ENCODE peak calls at places on chromosomes 3 and 15, in ten cellular contexts. E is A549, P is renal cortical epithelial cell, H is mesendoderm, N is amniotic stem cell, L is GM19239, Y is AG20443, J is GM20000, D is NCI-H2081 treated with DMSO at 0.1 percent for 48 hours, K is HTR-8/SVneo. M is an unnamed sample.
A peak's percentile ranks its signal among the peaks of the same experiment; 100 is the strongest.

GRCh38 chr3:105809204-105809893 is 59.5 kb downstream of the CBLB start:
- DNase-seq in E (no peak), P (peak; percentile 48), H (no peak), N (no peak), L (no peak), Y (no peak), J (no peak), D (no peak), K (no peak), M (no peak)

GRCh38 chr15:56582785-56583184 is 117.8 kb upstream of the MNS1 start:
- DNase-seq in E (no peak), P (no peak), H (no peak), N (no peak), L (no peak), Y (no peak), J (no peak), D (no peak), K (no peak), M (no peak)

GRCh38 chr15:49900036-49900435 is 219.0 kb downstream of the ATP8B4 start:
- DNase-seq in E (no peak), P (no peak), H (no peak), N (no peak), L (no peak), Y (peak; percentile 37), J (no peak), D (no peak), K (no peak), M (peak; percentile 35)

GRCh38 chr3:56929809-56930615 is 128.3 kb upstream of the ARHGEF3 start:
- DNase-seq in E (no peak), P (no peak), H (no peak), N (no peak), L (no peak), Y (no peak), J (no peak), D (no peak), K (no peak), M (no peak)

GRCh38 chr3:28906561-28907310 is 374.1 kb upstream of the RBMS3 start:
- DNase-seq in E (no peak), P (no peak), H (no peak), N (no peak), L (no peak), Y (no peak), J (no peak), D (no peak), K (no peak), M (no peak)

GRCh38 chr3:143972155-143972494 is 502 bp downstream of the DIPK2A start:
- DNase-seq in E (no peak), P (no peak), H (no peak), N (no peak), L (no peak), Y (no peak), J (no peak), D (no peak), K (no peak), M (no peak)

GRCh38 chr3:60812544-60812943 is 438.7 kb downstream of the FHIT start:
- DNase-seq in E (no peak), P (no peak), H (no peak), N (no peak), L (no peak), Y (no peak), J (peak; percentile 11), D (no peak), K (no peak), M (no peak)

GRCh38 chr3:157369712-157370447 is 66.8 kb upstream of the PTX3 start:
- DNase-seq in E (no peak), P (peak; percentile 85), H (peak; percentile 36), N (no peak), L (no peak), Y (no peak), J (no peak), D (peak; percentile 8), K (no peak), M (no peak)

GRCh38 chr15:96037584-96037983 is 292.9 kb upstream of the NR2F2 start:
- DNase-seq in E (no peak), P (peak; percentile 76), H (no peak), N (no peak), L (no peak), Y (no peak), J (no peak), D (no peak), K (no peak), M (no peak)

GRCh38 chr3:56365905-56366640 is 102.2 kb downstream of the ERC2 start:
- DNase-seq in E (no peak), P (no peak), H (no peak), N (no peak), L (no peak), Y (no peak), J (no peak), D (no peak), K (no peak), M (no peak)

GRCh38 chr15:74920472-74920871 is 13.8 kb upstream of the FAM219B start:
- DNase-seq in E (no peak), P (no peak), H (no peak), N (no peak), L (no peak), Y (no peak), J (no peak), D (no peak), K (no peak), M (no peak)

GRCh38 chr3:121155023-121155422 is 247.0 kb downstream of the STXBP5L start:
- DNase-seq in E (no peak), P (no peak), H (peak; percentile 60), N (no peak), L (no peak), Y (no peak), J (no peak), D (no peak), K (peak; percentile 5), M (no peak)

GRCh38 chr15:57185507-57186074 is 190.7 kb upstream of the CGNL1 start:
- DNase-seq in E (no peak), P (no peak), H (no peak), N (no peak), L (no peak), Y (no peak), J (no peak), D (no peak), K (no peak), M (no peak)

GRCh38 chr3:71944482-71944881 is 159.5 kb upstream of the PROK2 start:
- DNase-seq in E (no peak), P (no peak), H (no peak), N (no peak), L (no peak), Y (no peak), J (no peak), D (peak; percentile 64), K (no peak), M (no peak)

GRCh38 chr3:126149256-126149902 is 31.0 kb downstream of the ALDH1L1 start:
- DNase-seq in E (no peak), P (no peak), H (no peak), N (no peak), L (no peak), Y (peak; percentile 6), J (no peak), D (no peak), K (no peak), M (no peak)

GRCh38 chr15:52159645-52160044 is 31.5 kb downstream of the GNB5 start:
- DNase-seq in E (no peak), P (no peak), H (no peak), N (no peak), L (no peak), Y (no peak), J (no peak), D (no peak), K (no peak), M (no peak)

GRCh38 chr15:66603301-66604179 is 37.7 kb upstream of the LCTL start:
- DNase-seq in E (peak; percentile 86), P (peak; percentile 25), H (peak; percentile 81), N (no peak), L (peak; percentile 47), Y (peak; percentile 88), J (peak; percentile 74), D (no peak), K (peak; percentile 71), M (peak; percentile 89)

GRCh38 chr15:43294091-43294706 is 27.5 kb upstream of the TGM5 start:
- DNase-seq in E (no peak), P (no peak), H (no peak), N (no peak), L (no peak), Y (no peak), J (no peak), D (no peak), K (no peak), M (no peak)

GRCh38 chr3:132134611-132135010 is 99.8 kb upstream of the CPNE4 start:
- DNase-seq in E (no peak), P (peak; percentile 92), H (peak; percentile 8), N (peak; percentile 64), L (no peak), Y (peak; percentile 62), J (no peak), D (no peak), K (peak; percentile 10), M (peak; percentile 67)

GRCh38 chr3:48595526-48596121 is 495 bp upstream of the COL7A1 start:
- DNase-seq in E (peak; percentile 90), P (peak; percentile 81), H (peak; percentile 86), N (peak; percentile 81), L (no peak), Y (peak; percentile 95), J (no peak), D (no peak), K (peak; percentile 95), M (peak; percentile 91)

GRCh38 chr15:73922186-73923151 is 3.8 kb upstream of the LOXL1 start:
- DNase-seq in E (no peak), P (no peak), H (peak; percentile 94), N (peak; percentile 60), L (no peak), Y (peak; percentile 65), J (no peak), D (no peak), K (peak; percentile 56), M (peak; percentile 85)

GRCh38 chr3:42591811-42592210 is 1.2 kb downstream of the SS18L2 start:
- DNase-seq in E (no peak), P (no peak), H (no peak), N (no peak), L (no peak), Y (no peak), J (no peak), D (no peak), K (no peak), M (no peak)

GRCh38 chr15:98231696-98232440 is 271.4 kb downstream of the ARRDC4 start:
- DNase-seq in E (no peak), P (peak; percentile 61), H (no peak), N (no peak), L (no peak), Y (peak; percentile 18), J (no peak), D (no peak), K (no peak), M (peak; percentile 17)

GRCh38 chr15:34241376-34242350 is 16.8 kb downstream of the EMC4 start:
- DNase-seq in E (peak; percentile 75), P (peak; percentile 68), H (peak; percentile 39), N (no peak), L (peak; percentile 17), Y (peak; percentile 47), J (peak; percentile 44), D (no peak), K (peak; percentile 23), M (peak; percentile 58)

GRCh38 chr3:168048414-168049330 is 47.1 kb downstream of the GOLIM4 start:
- DNase-seq in E (no peak), P (no peak), H (peak; percentile 31), N (no peak), L (no peak), Y (no peak), J (no peak), D (no peak), K (no peak), M (no peak)

M was measured in GM03348.